ENCODE peak calls at places on chromosomes 7 and 10, in ten cellular contexts. Q is vagina, W is NCI-H1048, U is T follicular helper cell, V is EL, N is NT2/D1, H is substantia nigra, A is progenitor cell of endocrine pancreas, B is coronary artery, T is GM12865. S is an unnamed sample.

GRCh38 chr7:121330053-121330833 is 1.4 kb downstream of the WNT16 start:
- DNase-seq in Q (no peak), W (no peak), U (no peak), V (peak; percentile 37), N (peak; percentile 32), H (no peak), A (no peak), B (no peak), T (no peak), S (no peak)

GRCh38 chr7:2309889-2310331 is 4.3 kb downstream of the SNX8 start:
- DNase-seq in Q (no peak), W (no peak), U (no peak), V (peak; percentile 98), N (peak; percentile 84), H (no peak), A (no peak), B (no peak), T (no peak), S (no peak)

GRCh38 chr10:106935978-106936451 is 228.5 kb downstream of the SORCS1 start:
- DNase-seq in Q (no peak), W (no peak), U (no peak), V (no peak), N (no peak), H (no peak), A (no peak), B (no peak), T (peak; percentile 87), S (no peak)

GRCh38 chr10:6218692-6219493 is 16.2 kb downstream of the PFKFB3 start:
- DNase-seq in Q (no peak), W (no peak), U (no peak), V (peak; percentile 87), N (no peak), H (no peak), A (no peak), B (no peak), T (no peak), S (no peak)

GRCh38 chr10:47076949-47077348 is 165.7 kb downstream of the PTPN20 start:
- DNase-seq in Q (no peak), W (no peak), U (no peak), V (peak; percentile 55), N (no peak), H (no peak), A (no peak), B (no peak), T (no peak), S (no peak)

GRCh38 chr7:44287488-44288380 is 37.7 kb downstream of the CAMK2B start:
- DNase-seq in Q (no peak), W (no peak), U (no peak), V (no peak), N (no peak), H (no peak), A (peak; percentile 5), B (peak; percentile 68), T (no peak), S (peak; percentile 1)

GRCh38 chr7:121530251-121531174 is 134.4 kb upstream of the FAM3C start:
- DNase-seq in Q (no peak), W (no peak), U (no peak), V (peak; percentile 96), N (no peak), H (no peak), A (no peak), B (no peak), T (peak; percentile 99), S (no peak)

GRCh38 chr7:151238190-151238810 is 6.0 kb downstream of the CHPF2 start:
- DNase-seq in Q (no peak), W (no peak), U (no peak), V (no peak), N (no peak), H (no peak), A (no peak), B (no peak), T (no peak), S (no peak)

GRCh38 chr10:18583575-18584270 is 67.7 kb downstream of the NSUN6 start:
- DNase-seq in Q (no peak), W (no peak), U (no peak), V (no peak), N (no peak), H (no peak), A (no peak), B (no peak), T (no peak), S (no peak)

GRCh38 chr10:63773106-63773505 is 251.9 kb downstream of the REEP3 start:
- DNase-seq in Q (no peak), W (no peak), U (no peak), V (no peak), N (no peak), H (no peak), A (no peak), B (no peak), T (no peak), S (no peak)

GRCh38 chr10:85548038-85548437 is 818.6 kb downstream of the GRID1 start:
- DNase-seq in Q (no peak), W (no peak), U (peak; percentile 16), V (no peak), N (no peak), H (no peak), A (no peak), B (no peak), T (peak; percentile 68), S (peak; percentile 14)

GRCh38 chr10:48645600-48645999 is 39.1 kb upstream of the WDFY4 start:
- DNase-seq in Q (no peak), W (no peak), U (no peak), V (no peak), N (no peak), H (no peak), A (no peak), B (no peak), T (no peak), S (no peak)

GRCh38 chr10:78328592-78329404 is 295.1 kb downstream of the RPS24 start:
- DNase-seq in Q (peak; percentile 62), W (no peak), U (no peak), V (no peak), N (no peak), H (no peak), A (peak; percentile 7), B (peak; percentile 57), T (no peak), S (no peak)

GRCh38 chr7:143129477-143129876 is 2.4 kb upstream of the PIP start:
- DNase-seq in Q (no peak), W (no peak), U (no peak), V (no peak), N (no peak), H (no peak), A (no peak), B (no peak), T (no peak), S (no peak)

GRCh38 chr7:136637826-136638225 is 230.6 kb upstream of the CHRM2 start:
- DNase-seq in Q (no peak), W (no peak), U (no peak), V (peak; percentile 47), N (no peak), H (no peak), A (no peak), B (no peak), T (no peak), S (no peak)

GRCh38 chr10:110305767-110306451 is 1.2 kb upstream of the SMNDC1 start:
- DNase-seq in Q (no peak), W (peak; percentile 10), U (peak; percentile 43), V (peak; percentile 85), N (peak; percentile 51), H (no peak), A (no peak), B (no peak), T (peak; percentile 88), S (peak; percentile 42)

GRCh38 chr7:87687653-87688254 is 59.6 kb downstream of the RUNDC3B start:
- DNase-seq in Q (no peak), W (no peak), U (no peak), V (no peak), N (no peak), H (no peak), A (no peak), B (no peak), T (no peak), S (no peak)

GRCh38 chr7:77794000-77794399 is 4.2 kb downstream of the TMEM60 start:
- DNase-seq in Q (no peak), W (no peak), U (no peak), V (no peak), N (no peak), H (no peak), A (no peak), B (no peak), T (no peak), S (no peak)

GRCh38 chr10:67261300-67261797 is 335.5 kb downstream of the LRRTM3 start:
- DNase-seq in Q (no peak), W (no peak), U (no peak), V (no peak), N (no peak), H (no peak), A (no peak), B (no peak), T (no peak), S (no peak)

GRCh38 chr10:34721201-34721840 is 93.8 kb downstream of the PARD3 start:
- DNase-seq in Q (no peak), W (peak; percentile 39), U (no peak), V (peak; percentile 79), N (no peak), H (no peak), A (no peak), B (no peak), T (no peak), S (no peak)